ENCODE peak calls at places on chromosomes 4 and X, in ten cellular contexts. C is CD8-positive, alpha-beta memory T cell; I is tibial nerve; R is left ventricle myocardium inferior; J is ovary; O is PC-3; E is ascending aorta; P is right lobe of liver; M is heart right ventricle; V is right cardiac atrium. A is an unnamed sample. For H3K27me3, the result is how much of the 10 kb centered on the place peaks cover.

GRCh38 chr4:119212251-119212963 is at the start of gene USP53:
- DNase-seq in J (peak), E (peak), C (peak), I (peak), R (peak), V (peak), M (peak), O (peak), P (peak), A (peak)

GRCh38 chrX:114930227-114930626 is 87.2 kb downstream of the IL13RA2 start:
- DNase-seq in C (no peak), M (no peak), V (no peak), I (no peak), R (no peak), E (no peak), P (no peak), J (no peak), O (no peak), A (no peak)

GRCh38 chr4:153647975-153648374 is 36.1 kb upstream of the TLR2 start:
- DNase-seq in I (no peak), P (no peak), V (no peak), M (no peak), E (no peak), R (no peak), C (no peak), J (no peak), O (no peak), A (no peak)

GRCh38 chr4:5399790-5400421 is 308.5 kb downstream of the EVC2 start:
- DNase-seq in R (no peak), O (peak), C (no peak), I (no peak), J (no peak), V (no peak), E (no peak), P (no peak), M (no peak), A (no peak)

GRCh38 chr4:72295966-72296557 is 264.3 kb downstream of the NPFFR2 start:
- DNase-seq in E (no peak), M (no peak), O (peak), C (no peak), V (no peak), J (no peak), I (no peak), R (no peak), P (no peak), A (no peak)

GRCh38 chr4:106366026-106366425 is 2.6 kb downstream of the GIMD1 start:
- DNase-seq in J (no peak), C (no peak), V (no peak), P (no peak), I (no peak), E (no peak), O (peak), M (no peak), R (no peak), A (no peak)

GRCh38 chr4:145290953-145291352 is 110.6 kb upstream of the OTUD4 start:
- DNase-seq in C (no peak), E (no peak), V (no peak), J (no peak), O (no peak), M (no peak), R (no peak), P (no peak), I (no peak), A (no peak)

GRCh38 chrX:44914532-44915198 is 41.7 kb downstream of the KDM6A start:
- DNase-seq in E (no peak), P (no peak), R (no peak), C (no peak), V (no peak), O (no peak), I (no peak), J (no peak), M (no peak), A (no peak)

GRCh38 chr4:105966046-105966445 is 70.8 kb downstream of the NPNT start:
- DNase-seq in V (no peak), C (no peak), R (no peak), P (no peak), I (no peak), J (no peak), O (peak), E (no peak), M (no peak), A (no peak)

GRCh38 chrX:81202413-81202794 is 502 bp downstream of the SH3BGRL start:
- DNase-seq in I (no peak), V (no peak), J (no peak), C (peak), E (no peak), M (no peak), O (no peak), R (no peak), P (no peak), A (no peak)

GRCh38 chrX:154327026-154327820 is 31.6 kb downstream of the TKTL1 start:
- DNase-seq in M (no peak), R (no peak), O (no peak), E (no peak), V (no peak), C (peak), I (no peak), J (no peak), P (no peak), A (no peak)

GRCh38 chr4:76177709-76178108 is 29.5 kb upstream of the NUP54 start:
- DNase-seq in P (no peak), C (no peak), J (no peak), M (no peak), R (no peak), I (no peak), E (no peak), O (no peak), V (no peak), A (no peak)

GRCh38 chr4:84237008-84237407 is 262.1 kb downstream of the NKX6-1 start:
- DNase-seq in J (no peak), O (peak), V (no peak), C (no peak), P (no peak), M (no peak), R (no peak), I (no peak), E (no peak), A (no peak)

GRCh38 chrX:103687073-103687695 is 685 bp upstream of the MORF4L2 start:
- DNase-seq in I (peak), V (peak), E (peak), P (peak), O (peak), M (peak), C (peak), R (peak), J (peak), A (peak)

GRCh38 chr4:37989398-37990260 is 29.4 kb downstream of the PTTG2 start:
- DNase-seq in O (no peak), M (no peak), V (no peak), P (no peak), R (no peak), C (no peak), E (no peak), I (no peak), J (no peak), A (no peak)

GRCh38 chrX:64894454-64895038 is 81.7 kb downstream of the ZC4H2 start:
- DNase-seq in E (no peak), V (peak), O (peak), C (no peak), R (no peak), M (no peak), J (no peak), I (no peak), P (peak), A (no peak)

GRCh38 chr4:86220137-86220536 is 139.7 kb downstream of the MAPK10 start:
- DNase-seq in P (no peak), C (no peak), M (no peak), I (no peak), J (no peak), O (peak), V (no peak), R (no peak), E (no peak), A (no peak)

GRCh38 chr4:40626183-40626990 is 3.3 kb downstream of the RBM47 start:
- DNase-seq in I (no peak), M (no peak), O (peak), E (no peak), V (no peak), P (no peak), C (no peak), J (no peak), R (no peak), A (no peak)

GRCh38 chrX:153349952-153350351 is 16.0 kb downstream of the ZNF275 start:
- DNase-seq in C (no peak), I (no peak), V (no peak), R (no peak), M (no peak), E (no peak), P (no peak), J (no peak), O (no peak), A (no peak)

GRCh38 chrX:155819966-155820491 is 61.1 kb upstream of the VAMP7 start:
- DNase-seq in M (no peak), J (peak), P (peak), C (peak), O (peak), I (no peak), V (peak), R (peak), E (peak), A (no peak)

GRCh38 chr4:118743867-118744266 is 58.7 kb downstream of the METTL14 start:
- DNase-seq in C (no peak), E (no peak), I (no peak), J (no peak), P (no peak), O (no peak), M (no peak), R (no peak), V (no peak), A (no peak)

GRCh38 chrX:71976753-71977152 is 66.1 kb downstream of the NHSL2 start:
- DNase-seq in E (no peak), I (no peak), R (no peak), V (no peak), O (no peak), C (no peak), P (no peak), M (no peak), J (no peak), A (no peak)

GRCh38 chrX:68710870-68711576 is 63.6 kb downstream of the STARD8 start:
- DNase-seq in E (no peak), I (no peak), J (peak), C (no peak), R (no peak), O (peak), V (no peak), M (no peak), P (peak), A (no peak)

GRCh38 chrX:71144651-71145050 is at the start of gene NLGN3:
- DNase-seq in C (no peak), P (no peak), E (no peak), J (peak), I (no peak), R (no peak), O (no peak), V (peak), M (peak), A (no peak)

GRCh38 chrX:23008431-23009099 is 8.8 kb downstream of the DDX53 start:
- DNase-seq in I (no peak), J (no peak), R (no peak), O (peak), E (no peak), P (no peak), M (no peak), V (no peak), C (no peak), A (no peak)

GRCh38 chr4:24570574-24571236 is 13.6 kb downstream of the DHX15 start:
- DNase-seq in E (no peak), V (no peak), J (no peak), R (no peak), M (no peak), O (no peak), C (no peak), P (no peak), I (no peak), A (no peak)

GRCh38 chrX:42241421-42241820 is 318.1 kb upstream of the CASK start:
- DNase-seq in M (no peak), J (no peak), I (no peak), R (no peak), V (no peak), O (no peak), C (no peak), E (no peak), P (no peak), A (no peak)

GRCh38 chrX:48595929-48596328 is 1.4 kb upstream of the WDR13 start:
- DNase-seq in P (no peak), E (no peak), V (no peak), M (no peak), C (no peak), J (no peak), O (no peak), R (no peak), I (no peak), A (no peak)

DNA sequence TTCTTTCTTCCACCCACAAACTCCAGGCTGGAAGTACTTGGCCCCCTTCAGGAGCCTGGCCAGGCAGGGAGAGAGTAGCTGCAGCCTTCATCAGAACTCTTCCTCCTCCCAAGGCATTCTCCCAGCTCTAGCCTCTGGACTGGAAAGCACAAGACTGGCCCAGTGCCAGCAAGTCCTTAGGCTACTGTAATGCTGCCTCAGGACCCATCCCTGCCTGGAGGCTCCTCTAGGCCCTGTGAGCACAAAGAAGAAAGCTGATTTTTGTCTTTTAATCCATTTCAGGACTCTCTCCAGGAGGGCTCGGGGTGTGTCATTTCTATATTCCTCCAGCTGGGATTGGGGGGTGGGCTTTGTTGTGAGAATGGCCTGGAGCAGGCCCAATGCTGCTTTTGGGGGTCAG is 10.8 kb downstream of the AWAT2 start:
- DNase-seq in O (no peak), V (peak), C (no peak), M (no peak), P (no peak), E (no peak), J (no peak), I (no peak), R (no peak), A (no peak)
- H3K27me3 ChIP-seq in O (under half), V (under half), C (under half), M (under half), P (under half), E (under half), J (under half), I (under half), R (under half), A (under half)

DNA sequence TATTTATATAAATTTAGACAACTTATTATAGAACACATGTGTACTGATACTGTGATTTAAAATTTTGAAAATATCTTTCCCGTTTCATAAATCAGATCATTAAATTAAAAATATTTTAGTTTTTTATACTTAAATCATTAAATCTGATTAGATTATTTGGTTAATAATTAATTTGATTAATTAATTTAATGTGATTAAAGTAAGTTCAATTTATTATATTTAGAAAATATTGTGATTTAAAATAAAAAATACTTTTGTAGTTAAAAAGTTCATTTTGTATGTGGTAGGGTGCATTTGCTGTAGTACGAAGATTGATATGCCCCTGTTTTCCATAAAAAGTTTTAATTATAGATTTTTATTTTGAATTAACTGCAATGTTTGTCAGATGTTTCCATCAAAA is 1323.4 kb downstream of the RAPGEF2 start:
- DNase-seq in J (no peak), P (no peak), O (no peak), R (no peak), V (no peak), E (no peak), M (no peak), C (no peak), I (no peak), A (no peak)
- H3K27me3 ChIP-seq in J (under half), P (under half), O (under half), R (under half), V (under half), E (under half), M (under half), C (under half), I (under half), A (under half)

GRCh38 chr4:185837415-185838103 is 25.6 kb upstream of the SORBS2 start:
- DNase-seq in J (no peak), V (no peak), O (no peak), R (no peak), I (no peak), P (no peak), M (no peak), C (no peak), E (no peak), A (no peak)
- H3K27me3 ChIP-seq in J (under half), V (under half), O (under half), R (under half), I (under half), P (under half), M (under half), C (under half), E (under half), A (under half)

GRCh38 chrX:107506596-107507031 is 57.2 kb downstream of the FRMPD3 start:
- DNase-seq in E (no peak), P (no peak), J (no peak), C (no peak), O (no peak), V (no peak), M (no peak), I (no peak), R (no peak), A (no peak)
- H3K27me3 ChIP-seq in E (under half), P (under half), J (under half), C (under half), O (under half), V (under half), M (under half), I (half or more), R (half or more), A (under half)

GRCh38 chrX:38970845-38971244 is 169.6 kb downstream of the MID1IP1 start:
- DNase-seq in I (no peak), M (no peak), V (no peak), O (no peak), C (no peak), R (no peak), J (no peak), P (no peak), E (no peak), A (no peak)
- H3K27me3 ChIP-seq in I (under half), M (under half), V (under half), O (under half), C (under half), R (under half), J (under half), P (under half), E (under half), A (under half)

GRCh38 chr4:26237916-26238315 is 82.9 kb upstream of the RBPJ start:
- DNase-seq in O (peak), R (no peak), J (no peak), C (no peak), E (no peak), M (no peak), V (no peak), P (no peak), I (no peak), A (no peak)
- H3K27me3 ChIP-seq in O (under half), R (under half), J (under half), C (under half), E (under half), M (under half), V (under half), P (under half), I (under half), A (under half)

DNA sequence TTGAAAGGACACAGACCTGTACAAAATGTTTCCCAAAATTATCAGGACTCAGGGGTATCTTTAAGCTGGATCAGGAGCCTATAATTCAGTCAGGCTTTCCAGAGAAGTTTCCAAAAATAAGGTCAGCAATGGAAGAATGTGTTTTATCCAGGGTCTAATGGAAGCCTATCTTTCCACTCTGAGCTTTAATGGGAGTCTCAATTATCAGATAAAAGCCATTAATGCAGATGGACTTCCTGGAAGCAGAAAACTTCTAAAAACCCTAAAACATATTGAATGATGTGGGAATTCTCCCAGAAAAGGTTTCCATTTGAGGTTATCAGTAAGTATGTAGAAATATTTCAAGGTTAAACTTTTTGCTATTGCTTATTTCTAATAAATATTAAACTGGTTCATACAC is 1029.1 kb upstream of the IGFBP7 start:
- DNase-seq in O (no peak), P (no peak), R (no peak), M (no peak), C (no peak), I (no peak), J (no peak), E (no peak), V (no peak), A (no peak)
- H3K27me3 ChIP-seq in O (under half), P (under half), R (under half), M (under half), C (under half), I (under half), J (under half), E (under half), V (under half), A (under half)

GRCh38 chr4:6561173-6561516 is 13.8 kb upstream of the MAN2B2 start:
- DNase-seq in E (no peak), O (no peak), C (no peak), I (no peak), P (no peak), J (no peak), V (no peak), M (no peak), R (no peak), A (no peak)
- H3K27me3 ChIP-seq in E (under half), O (under half), C (under half), I (half or more), P (under half), J (under half), V (under half), M (under half), R (half or more), A (half or more)

DNA sequence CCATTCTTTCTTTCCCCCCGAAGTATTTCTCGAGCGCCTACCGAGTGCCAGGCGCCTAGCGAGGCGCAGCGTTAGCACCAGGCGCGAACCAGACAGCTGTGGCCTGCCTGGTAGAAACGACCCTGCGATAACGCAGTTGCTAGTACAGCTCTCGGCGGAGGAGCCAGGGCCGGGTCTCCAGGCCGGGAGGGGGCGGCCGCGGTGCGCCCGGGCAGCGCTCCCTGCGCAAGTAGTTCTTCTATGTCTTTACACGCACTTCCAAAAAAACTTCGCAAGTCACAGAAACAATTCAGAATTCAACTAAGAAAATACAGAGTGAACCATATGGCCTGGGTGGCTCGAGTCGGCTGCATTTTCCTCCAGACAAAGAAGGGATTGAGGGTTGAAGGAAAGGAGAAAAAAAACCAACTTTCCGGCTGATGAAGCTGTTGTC is 7.0 kb upstream of the NEUROG2 start:
- DNase-seq in M (no peak), O (no peak), I (no peak), V (peak), P (no peak), E (no peak), R (no peak), C (peak), J (no peak), A (no peak)
- H3K27me3 ChIP-seq in M (under half), O (under half), I (half or more), V (under half), P (under half), E (under half), R (half or more), C (half or more), J (under half), A (half or more)

A was measured in upper lobe of right lung.